ENCODE peak calls at places on chromosomes 7 and 10, in five cellular contexts. Z is dorsolateral prefrontal cortex; I is foreskin fibroblast; N is CD8-positive, alpha-beta memory T cell; X is AG10803. J is an unnamed sample.
A peak's percentile ranks its signal among the peaks of the same experiment; 100 is the strongest.

GRCh38 chr10:29253096-29254029 is 35.5 kb upstream of the LYZL1 start:
- DNase-seq in Z (no peak), I (no peak), N (no peak), X (peak; percentile 4), J (no peak)

GRCh38 chr10:13788701-13789447 is 202.1 kb downstream of the PRPF18 start:
- DNase-seq in Z (no peak), I (peak; percentile 55), N (no peak), X (peak; percentile 69), J (no peak)

GRCh38 chr7:125606661-125607060 is 677.0 kb upstream of the POT1 start:
- DNase-seq in Z (no peak), I (no peak), N (no peak), X (no peak), J (no peak)

GRCh38 chr10:43968076-43968475 is 319.4 kb upstream of the ZNF32 start:
- DNase-seq in Z (no peak), I (no peak), N (no peak), X (no peak), J (no peak)

GRCh38 chr7:143876218-143876617 is 25.8 kb downstream of the TCAF1 start:
- DNase-seq in Z (no peak), I (no peak), N (no peak), X (no peak), J (no peak)

GRCh38 chr7:30147223-30147622 is 12.4 kb downstream of the MTURN start:
- DNase-seq in Z (no peak), I (no peak), N (no peak), X (no peak), J (peak; percentile 84)

GRCh38 chr7:152986369-152986768 is 226.8 kb downstream of the ACTR3B start:
- DNase-seq in Z (no peak), I (no peak), N (no peak), X (no peak), J (no peak)

GRCh38 chr10:3526721-3527120 is 258.3 kb downstream of the KLF6 start:
- DNase-seq in Z (no peak), I (peak; percentile 58), N (no peak), X (peak; percentile 89), J (no peak)

GRCh38 chr10:62380002-62380401 is 5.8 kb downstream of the ZNF365 start:
- DNase-seq in Z (no peak), I (peak; percentile 77), N (no peak), X (peak; percentile 64), J (no peak)

GRCh38 chr7:132532237-132532734 is 44.0 kb downstream of the PLXNA4 start:
- DNase-seq in Z (no peak), I (no peak), N (no peak), X (no peak), J (no peak)

GRCh38 chr7:142440219-142441073 is 182.6 kb upstream of the PRSS58 start:
- DNase-seq in Z (no peak), I (peak; percentile 77), N (no peak), X (peak; percentile 82), J (no peak)

GRCh38 chr10:62627985-62628384 is 176.5 kb upstream of the ADO start:
- DNase-seq in Z (no peak), I (no peak), N (no peak), X (no peak), J (no peak)

GRCh38 chr10:6912929-6913328 is 332.9 kb upstream of the PRKCQ start:
- DNase-seq in Z (no peak), I (no peak), N (no peak), X (no peak), J (no peak)

GRCh38 chr7:2256306-2257045 is 14.4 kb downstream of the NUDT1 start:
- DNase-seq in Z (no peak), I (no peak), N (no peak), X (no peak), J (no peak)

GRCh38 chr10:72567884-72568283 is 58.0 kb downstream of the MICU1 start:
- DNase-seq in Z (no peak), I (no peak), N (no peak), X (no peak), J (no peak)

GRCh38 chr7:98168181-98168903 is 42.9 kb upstream of the BHLHA15 start:
- DNase-seq in Z (peak; percentile 61), I (peak; percentile 21), N (peak; percentile 45), X (peak; percentile 58), J (peak; percentile 53)

GRCh38 chr7:32539917-32540544 is 44.7 kb downstream of the AVL9 start:
- DNase-seq in Z (no peak), I (no peak), N (no peak), X (no peak), J (no peak)

GRCh38 chr10:21507066-21507669 is 18.3 kb downstream of the SKIDA1 start:
- DNase-seq in Z (no peak), I (no peak), N (no peak), X (no peak), J (no peak)

GRCh38 chr7:497346-497745 is 22.3 kb downstream of the PDGFA start:
- DNase-seq in Z (no peak), I (no peak), N (no peak), X (no peak), J (no peak)

GRCh38 chr10:3503299-3503698 is 281.7 kb downstream of the KLF6 start:
- DNase-seq in Z (no peak), I (no peak), N (no peak), X (no peak), J (no peak)

GRCh38 chr10:124224331-124225028 is 131.1 kb upstream of the CHST15 start:
- DNase-seq in Z (no peak), I (no peak), N (no peak), X (no peak), J (no peak)

GRCh38 chr10:112208292-112208691 is 24.7 kb upstream of the GPAM start:
- DNase-seq in Z (no peak), I (no peak), N (no peak), X (peak; percentile 79), J (no peak)

GRCh38 chr10:72834183-72834825 is 59.2 kb upstream of the OIT3 start:
- DNase-seq in Z (no peak), I (peak; percentile 48), N (peak; percentile 21), X (peak; percentile 74), J (peak; percentile 62)

GRCh38 chr7:35365523-35365922 is 111.6 kb upstream of the TBX20 start:
- DNase-seq in Z (no peak), I (no peak), N (no peak), X (no peak), J (no peak)

GRCh38 chr7:108794466-108794865 is 224.8 kb downstream of the DNAJB9 start:
- DNase-seq in Z (no peak), I (no peak), N (no peak), X (no peak), J (no peak)

GRCh38 chr7:132169730-132170129 is 406.5 kb downstream of the PLXNA4 start:
- DNase-seq in Z (no peak), I (no peak), N (no peak), X (no peak), J (no peak)

GRCh38 chr10:72337722-72338121 is 17.0 kb downstream of the DNAJB12 start:
- DNase-seq in Z (no peak), I (no peak), N (no peak), X (no peak), J (no peak)

GRCh38 chr10:78419481-78420265 is 386.0 kb downstream of the RPS24 start:
- DNase-seq in Z (no peak), I (no peak), N (no peak), X (no peak), J (no peak)

GRCh38 chr7:30278386-30278785 is 6.0 kb upstream of the ZNRF2 start:
- DNase-seq in Z (no peak), I (no peak), N (no peak), X (no peak), J (no peak)

GRCh38 chr7:50262916-50263690 is 41.4 kb upstream of the IKZF1 start:
- DNase-seq in Z (no peak), I (no peak), N (no peak), X (no peak), J (no peak)

GRCh38 chr10:35356725-35357092 is 20.4 kb downstream of the CCNY start:
- DNase-seq in Z (no peak), I (no peak), N (no peak), X (no peak), J (peak; percentile 55)
- H3K4me3 ChIP-seq in Z (no peak overlapping the region), I (no peak overlapping the region), N (no peak overlapping the region), X (no peak overlapping the region), J (no peak overlapping the region)

DNA sequence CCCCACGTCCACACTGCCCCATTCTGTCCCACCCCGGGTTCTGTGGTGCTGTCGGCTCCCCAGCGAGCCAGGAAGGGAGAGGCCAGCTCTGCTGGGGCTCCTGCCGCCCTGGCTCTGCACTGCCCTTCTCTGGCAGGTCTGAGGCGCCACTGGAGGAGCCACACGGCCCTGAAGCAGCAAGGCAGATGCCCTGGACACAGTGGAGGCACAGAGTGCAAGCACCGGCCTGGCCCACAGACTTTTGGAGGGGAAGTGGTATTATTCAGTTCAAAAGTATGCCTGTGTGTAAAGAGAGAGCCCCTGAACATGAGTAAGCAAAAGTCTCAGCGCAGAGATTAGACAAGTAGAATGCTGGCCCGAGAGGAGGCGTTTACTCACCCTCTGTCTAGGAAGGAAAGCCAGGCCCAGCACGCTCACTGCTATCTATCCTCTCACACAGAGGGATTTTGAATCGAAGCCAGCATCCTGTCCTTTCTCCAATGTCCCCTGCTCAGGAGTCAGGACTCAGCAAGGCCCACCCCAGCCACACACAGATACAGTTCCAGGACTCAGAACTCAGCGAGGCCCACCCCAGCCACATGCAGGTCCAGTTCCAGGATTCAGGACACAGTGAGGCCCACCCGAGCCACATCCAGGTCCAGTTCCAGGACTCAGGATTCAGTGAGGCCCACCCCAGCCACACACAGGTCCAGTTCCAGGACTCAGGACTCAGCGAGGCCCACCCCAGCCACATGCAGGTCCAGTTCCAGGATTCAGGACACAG is 115.0 kb downstream of the EGFR start:
- DNase-seq in Z (no peak), I (peak; percentile 97), N (no peak), X (peak; percentile 98), J (no peak)
- H3K4me3 ChIP-seq in Z (no peak overlapping the region), I (no peak overlapping the region), N (no peak overlapping the region), X (no peak overlapping the region), J (no peak overlapping the region)

GRCh38 chr10:100741386-100742066 is 3.9 kb upstream of the PAX2 start:
- DNase-seq in Z (no peak), I (no peak), N (no peak), X (no peak), J (no peak)

GRCh38 chr10:100738055-100738827 is 7.1 kb upstream of the PAX2 start:
- DNase-seq in Z (no peak), I (no peak), N (no peak), X (no peak), J (no peak)

GRCh38 chr10:100740476-100741341 is 4.7 kb upstream of the PAX2 start:
- DNase-seq in Z (no peak), I (no peak), N (no peak), X (no peak), J (no peak)

GRCh38 chr10:100737359-100738054 is 7.9 kb upstream of the PAX2 start:
- DNase-seq in Z (no peak), I (no peak), N (no peak), X (no peak), J (no peak)

GRCh38 chr10:100739516-100740368 is 5.6 kb upstream of the PAX2 start:
- DNase-seq in Z (no peak), I (no peak), N (no peak), X (no peak), J (no peak)
- H3K4me3 ChIP-seq in Z (no peak overlapping the region), I (no peak overlapping the region), N (no peak overlapping the region), X (no peak overlapping the region), J (no peak overlapping the region)

GRCh38 chr7:22858274-22858639 is 35.6 kb upstream of the TOMM7 start:
- DNase-seq in Z (no peak), I (no peak), N (no peak), X (no peak), J (no peak)
- H3K4me3 ChIP-seq in Z (no peak overlapping the region), I (no peak overlapping the region), N (no peak overlapping the region), X (no peak overlapping the region), J (no peak overlapping the region)

J was measured in Jurkat, Clone E6-1.